ENCODE peak calls at places on chromosomes 2 and 18, in seven cellular contexts. Y, T, J, Q, V, M and A are unnamed samples.

GRCh38 chr2:11667866-11668637 is 1.9 kb downstream of the NTSR2 start:
- DNase-seq in Y (no peak), T (no peak), J (no peak), Q (no peak), V (no peak), M (peak; percentile 47), A (no peak)

GRCh38 chr2:221558107-221558506 is 14.0 kb downstream of the EPHA4 start:
- DNase-seq in Y (no peak), T (no peak), J (no peak), Q (no peak), V (no peak), M (no peak), A (no peak)

GRCh38 chr18:47883771-47884413 is 46.6 kb downstream of the SMAD2 start:
- DNase-seq in Y (no peak), T (no peak), J (no peak), Q (peak; percentile 86), V (no peak), M (no peak), A (no peak)

GRCh38 chr2:143968860-143969259 is 551.1 kb downstream of the ZEB2 start:
- DNase-seq in Y (no peak), T (no peak), J (no peak), Q (no peak), V (no peak), M (no peak), A (no peak)

GRCh38 chr2:223944166-223944703 is 900 bp downstream of the WDFY1 start:
- DNase-seq in Y (no peak), T (no peak), J (peak; percentile 64), Q (peak; percentile 48), V (no peak), M (peak; percentile 69), A (peak; percentile 48)

GRCh38 chr2:37589298-37589697 is 82.1 kb downstream of the CDC42EP3 start:
- DNase-seq in Y (no peak), T (no peak), J (no peak), Q (peak; percentile 46), V (no peak), M (no peak), A (no peak)

GRCh38 chr2:187098154-187098553 is 249.2 kb upstream of the ZSWIM2 start:
- DNase-seq in Y (no peak), T (no peak), J (no peak), Q (no peak), V (no peak), M (no peak), A (no peak)

GRCh38 chr2:159201321-159202063 is 85.0 kb downstream of the WDSUB1 start:
- DNase-seq in Y (peak; percentile 36), T (no peak), J (no peak), Q (peak; percentile 19), V (no peak), M (no peak), A (no peak)

GRCh38 chr2:25222475-25223121 is 54.2 kb upstream of the POMC start:
- DNase-seq in Y (no peak), T (no peak), J (no peak), Q (no peak), V (no peak), M (no peak), A (no peak)

GRCh38 chr2:180258041-180258537 is 251.0 kb upstream of the CWC22 start:
- DNase-seq in Y (no peak), T (no peak), J (no peak), Q (no peak), V (no peak), M (no peak), A (no peak)

GRCh38 chr2:191933307-191934105 is 86.6 kb upstream of the CAVIN2 start:
- DNase-seq in Y (no peak), T (no peak), J (no peak), Q (no peak), V (no peak), M (no peak), A (no peak)

GRCh38 chr2:191184457-191184856 is 33.7 kb upstream of the STAT4 start:
- DNase-seq in Y (no peak), T (no peak), J (no peak), Q (no peak), V (no peak), M (no peak), A (no peak)

GRCh38 chr2:97738236-97739019 is 25.1 kb downstream of the ZAP70 start:
- DNase-seq in Y (no peak), T (no peak), J (no peak), Q (no peak), V (no peak), M (no peak), A (no peak)

GRCh38 chr18:23238651-23239349 is 103.5 kb downstream of the CABLES1 start:
- DNase-seq in Y (no peak), T (no peak), J (no peak), Q (peak; percentile 78), V (no peak), M (no peak), A (no peak)

GRCh38 chr2:55161295-55162210 is 70.5 kb downstream of the CLHC1 start:
- DNase-seq in Y (no peak), T (no peak), J (no peak), Q (no peak), V (no peak), M (no peak), A (no peak)